ENCODE peak calls at places on chromosome 19, in seven cellular contexts. F is AG09309, V is esophagus squamous epithelium, H is neural crest cell, E is uterus, C is HS-27A, T is HFF-Myc. S is an unnamed sample.

GRCh38 chr19:45767410-45767880 is 1.6 kb downstream of the SIX5 start:
- DNase-seq in F (peak; percentile 57), V (no peak), H (peak; percentile 59), E (peak; percentile 88), C (peak; percentile 66), T (no peak), S (no peak)

GRCh38 chr19:8904597-8904996 is 72.4 kb downstream of the MBD3L1 start:
- DNase-seq in F (no peak), V (no peak), H (no peak), E (no peak), C (no peak), T (no peak), S (no peak)

GRCh38 chr19:14507704-14508246 is 10.4 kb downstream of the DNAJB1 start:
- DNase-seq in F (no peak), V (no peak), H (no peak), E (no peak), C (peak; percentile 41), T (no peak), S (no peak)

GRCh38 chr19:29574518-29574917 is 31.6 kb upstream of the POP4 start:
- DNase-seq in F (no peak), V (no peak), H (no peak), E (no peak), C (no peak), T (no peak), S (no peak)

GRCh38 chr19:52170863-52171320 is 529 bp downstream of the ZNF836 start:
- DNase-seq in F (no peak), V (no peak), H (peak; percentile 20), E (peak; percentile 41), C (no peak), T (no peak), S (no peak)

GRCh38 chr19:33486407-33486806 is 35.2 kb downstream of the PEPD start:
- DNase-seq in F (no peak), V (no peak), H (no peak), E (no peak), C (no peak), T (no peak), S (no peak)

GRCh38 chr19:42272989-42273406 is 3.9 kb downstream of the CIC start:
- DNase-seq in F (no peak), V (no peak), H (no peak), E (no peak), C (no peak), T (no peak), S (no peak)

GRCh38 chr19:50196322-50196932 is 7.0 kb upstream of the MYH14 start:
- DNase-seq in F (no peak), V (no peak), H (no peak), E (no peak), C (no peak), T (no peak), S (no peak)

GRCh38 chr19:16320987-16321386 is 3.6 kb upstream of the KLF2 start:
- DNase-seq in F (no peak), V (no peak), H (no peak), E (no peak), C (no peak), T (no peak), S (no peak)

S was measured in NCI-H2227 treated with DMSO at 0.1 percent for 48 hours.